ENCODE peak calls at places on chromosomes 16 and 17, in six cellular contexts. W is stimulated activated CD4-positive, alpha-beta T cell treated with anti-CD3 and anti-CD28 coated beads, TNF-alpha, amount 100 ng/mL, for 48 hours; J is BJ; C is HEK293T; V is cardiac fibroblast; A is NCI-H2081. S is an unnamed sample.

GRCh38 chr17:61710546-61710945 is 119.5 kb upstream of the NACA2 start:
- DNase-seq in W (no peak), A (no peak), C (no peak), V (no peak), J (no peak), S (no peak)

GRCh38 chr17:30541802-30542201 is 64.6 kb downstream of the GOSR1 start:
- DNase-seq in A (no peak), J (no peak), W (no peak), V (no peak), C (no peak), S (no peak)

GRCh38 chr17:50363217-50364060 is 9.5 kb downstream of the MRPL27 start:
- DNase-seq in A (peak), J (no peak), W (no peak), C (no peak), V (peak), S (no peak)

GRCh38 chr17:29617481-29618271 is 5.0 kb downstream of the CORO6 start:
- DNase-seq in V (peak), W (peak), C (no peak), J (no peak), A (peak), S (peak)

GRCh38 chr17:77436058-77436442 is 295.3 kb downstream of the SEC14L1 start:
- DNase-seq in V (peak), J (no peak), A (no peak), W (no peak), C (no peak), S (peak)

GRCh38 chr16:89909777-89910716 is 8.6 kb upstream of the MC1R start:
- DNase-seq in A (peak), W (no peak), V (peak), C (peak), J (no peak), S (peak)

GRCh38 chr16:78519896-78520295 is 420.4 kb downstream of the WWOX start:
- DNase-seq in W (no peak), V (no peak), A (no peak), C (no peak), J (no peak), S (no peak)

GRCh38 chr16:28597692-28598261 is 927 bp upstream of the SULT1A2 start:
- DNase-seq in C (peak), W (no peak), V (peak), A (no peak), J (no peak), S (no peak)

GRCh38 chr17:17603178-17603894 is 11.8 kb upstream of the PEMT start:
- DNase-seq in W (no peak), J (no peak), A (no peak), C (no peak), V (no peak), S (no peak)

GRCh38 chr17:57281887-57282653 is 25.7 kb downstream of the MSI2 start:
- DNase-seq in J (no peak), V (no peak), W (no peak), C (no peak), A (no peak), S (no peak)

GRCh38 chr16:88384222-88385111 is 1.7 kb downstream of the ZNF469 start:
- DNase-seq in W (no peak), J (no peak), A (no peak), C (no peak), V (no peak), S (no peak)

GRCh38 chr16:77223184-77223583 is 24.0 kb downstream of the SYCE1L start:
- DNase-seq in J (no peak), V (no peak), A (no peak), W (no peak), C (peak), S (no peak)

GRCh38 chr17:61862105-61862574 is 1.2 kb downstream of the BRIP1 start:
- DNase-seq in C (no peak), V (no peak), J (no peak), A (no peak), W (no peak), S (no peak)

GRCh38 chr17:65485388-65486299 is 75.8 kb downstream of the AXIN2 start:
- DNase-seq in C (no peak), A (no peak), V (peak), W (no peak), J (no peak), S (no peak)

GRCh38 chr17:78208486-78208885 is 5.6 kb upstream of the BIRC5 start:
- DNase-seq in C (no peak), V (no peak), J (no peak), W (no peak), A (no peak), S (no peak)

GRCh38 chr16:752008-752315 is 8.6 kb upstream of the MSLN start:
- DNase-seq in J (no peak), C (no peak), V (no peak), A (no peak), W (no peak), S (no peak)

GRCh38 chr16:8959921-8960787 is 3.6 kb downstream of the USP7 start:
- DNase-seq in V (peak), C (no peak), W (no peak), J (no peak), A (no peak), S (no peak)

GRCh38 chr17:42568341-42569111 is 1.6 kb downstream of the MLX start:
- DNase-seq in J (no peak), V (no peak), W (no peak), C (no peak), A (no peak), S (no peak)

GRCh38 chr17:75876190-75876937 is 2.0 kb downstream of the TRIM47 start:
- DNase-seq in C (no peak), W (no peak), J (no peak), V (peak), A (peak), S (peak)

GRCh38 chr17:43170140-43170765 is 761 bp upstream of the NBR1 start:
- DNase-seq in V (peak), A (peak), J (peak), W (peak), C (peak), S (peak)

GRCh38 chr17:9109933-9110332 is 88.6 kb downstream of the NTN1 start:
- DNase-seq in A (no peak), C (no peak), J (no peak), V (no peak), W (no peak), S (no peak)

GRCh38 chr16:88287219-88287618 is 95.5 kb upstream of the ZNF469 start:
- DNase-seq in W (no peak), V (no peak), A (peak), C (peak), J (no peak), S (no peak)

GRCh38 chr17:7852262-7852670 is 2.6 kb upstream of the TMEM88 start:
- DNase-seq in C (no peak), A (no peak), V (no peak), W (no peak), J (no peak), S (no peak)

GRCh38 chr16:57380671-57381462 is 8.6 kb downstream of the CX3CL1 start:
- DNase-seq in W (no peak), A (peak), J (no peak), C (no peak), V (peak), S (no peak)

GRCh38 chr17:74211929-74212261 is 1.5 kb upstream of the TTYH2 start:
- DNase-seq in J (no peak), C (no peak), V (no peak), A (no peak), W (no peak), S (peak)

GRCh38 chr17:830950-831349 is 48.8 kb downstream of the MRM3 start:
- DNase-seq in C (no peak), W (no peak), V (no peak), J (no peak), A (no peak), S (no peak)

GRCh38 chr17:37742762-37743611 is 1.9 kb downstream of the HNF1B start:
- DNase-seq in C (no peak), J (no peak), W (no peak), V (no peak), A (no peak), S (peak)

GRCh38 chr17:35051579-35052239 is 11.8 kb downstream of the RFFL start:
- DNase-seq in V (no peak), C (no peak), A (no peak), W (no peak), J (peak), S (peak)

GRCh38 chr17:7997186-7997585 is 5.2 kb upstream of the GUCY2D start:
- DNase-seq in V (peak), W (no peak), A (no peak), J (no peak), C (peak), S (peak)

GRCh38 chr16:4053663-4054479 is 62.4 kb downstream of the ADCY9 start:
- DNase-seq in W (no peak), V (peak), A (peak), C (no peak), J (peak), S (no peak)

GRCh38 chr17:64531955-64532371 is 25.2 kb downstream of the CEP95 start:
- DNase-seq in V (no peak), W (no peak), J (peak), A (no peak), C (no peak), S (no peak)

GRCh38 chr17:67378444-67379250 is 1.6 kb downstream of the PITPNC1 start:
- DNase-seq in W (peak), V (peak), C (peak), A (peak), J (no peak), S (peak)

GRCh38 chr17:77571562-77571981 is 386.9 kb upstream of the TNRC6C start:
- DNase-seq in V (peak), W (no peak), J (no peak), A (no peak), C (no peak), S (no peak)

GRCh38 chr17:50618941-50619340 is 15.7 kb upstream of the ABCC3 start:
- DNase-seq in C (no peak), W (no peak), A (no peak), J (no peak), V (no peak), S (no peak)

GRCh38 chr17:40535924-40536717 is 29.2 kb downstream of the CCR7 start:
- DNase-seq in J (no peak), V (peak), C (no peak), W (no peak), A (no peak), S (no peak)

GRCh38 chr17:16040710-16041251 is 41.2 kb downstream of the TTC19 start:
- DNase-seq in J (peak), C (no peak), A (no peak), V (peak), W (no peak), S (no peak)

GRCh38 chr16:85291302-85292148 is 179.3 kb upstream of the CIBAR2 start:
- DNase-seq in J (no peak), V (peak), C (no peak), W (no peak), A (no peak), S (no peak)

GRCh38 chr17:47732399-47733046 is 513 bp upstream of the TBX21 start:
- DNase-seq in W (no peak), V (no peak), J (no peak), C (no peak), A (no peak), S (no peak)

S was measured in naive thymus-derived CD4-positive, alpha-beta T cell.